ENCODE peak calls at places on chromosomes 7 and 10, in ten cellular contexts. One of them, this sample, is unnamed.

GRCh38 chr7:131924857-131925256 is 368.4 kb upstream of the PODXL start:
- DNase-seq in GM04503: no peak
- DNase-seq in coronary artery: no peak
- DNase-seq in cardiac fibroblast: no peak
- DNase-seq in NCI-H1417: no peak
- DNase-seq in COLO829: no peak
- DNase-seq in activated CD4-positive, alpha-beta T cell treated with anti-CD3 and anti-CD28 coated beads, Interleukin-2, amount 50 U/mL, for 1 hour: no peak
- DNase-seq in germinal center: no peak
- DNase-seq in glutamatergic neuron: no peak
- DNase-seq in fibroblast of lung: no peak
- DNase-seq in this sample: no peak

GRCh38 chr10:24947304-24948097 is 4.9 kb downstream of the PRTFDC1 start:
- DNase-seq in COLO829: peak
- DNase-seq in GM04503: no peak
- DNase-seq in glutamatergic neuron: no peak
- DNase-seq in germinal center: no peak
- DNase-seq in activated CD4-positive, alpha-beta T cell treated with anti-CD3 and anti-CD28 coated beads, Interleukin-2, amount 50 U/mL, for 1 hour: no peak
- DNase-seq in fibroblast of lung: peak
- DNase-seq in cardiac fibroblast: peak
- DNase-seq in coronary artery: no peak
- DNase-seq in NCI-H1417: no peak
- DNase-seq in this sample: no peak

GRCh38 chr7:130959743-130960207 is 225.8 kb upstream of the KLF14 start:
- DNase-seq in cardiac fibroblast: peak
- DNase-seq in NCI-H1417: no peak
- DNase-seq in GM04503: peak
- DNase-seq in germinal center: no peak
- DNase-seq in activated CD4-positive, alpha-beta T cell treated with anti-CD3 and anti-CD28 coated beads, Interleukin-2, amount 50 U/mL, for 1 hour: no peak
- DNase-seq in fibroblast of lung: peak
- DNase-seq in COLO829: peak
- DNase-seq in glutamatergic neuron: no peak
- DNase-seq in coronary artery: no peak
- DNase-seq in this sample: no peak

GRCh38 chr7:45921699-45922519 is 837 bp upstream of the IGFBP3 start:
- DNase-seq in GM04503: no peak
- DNase-seq in glutamatergic neuron: peak
- DNase-seq in germinal center: no peak
- DNase-seq in NCI-H1417: no peak
- DNase-seq in coronary artery: no peak
- DNase-seq in fibroblast of lung: peak
- DNase-seq in COLO829: peak
- DNase-seq in activated CD4-positive, alpha-beta T cell treated with anti-CD3 and anti-CD28 coated beads, Interleukin-2, amount 50 U/mL, for 1 hour: no peak
- DNase-seq in cardiac fibroblast: peak
- DNase-seq in this sample: peak

GRCh38 chr10:14844948-14845347 is 6.8 kb downstream of the HSPA14 start:
- DNase-seq in glutamatergic neuron: no peak
- DNase-seq in activated CD4-positive, alpha-beta T cell treated with anti-CD3 and anti-CD28 coated beads, Interleukin-2, amount 50 U/mL, for 1 hour: no peak
- DNase-seq in coronary artery: no peak
- DNase-seq in germinal center: no peak
- DNase-seq in cardiac fibroblast: no peak
- DNase-seq in GM04503: no peak
- DNase-seq in COLO829: no peak
- DNase-seq in fibroblast of lung: no peak
- DNase-seq in NCI-H1417: no peak
- DNase-seq in this sample: no peak

GRCh38 chr7:108066486-108066885 is 63.5 kb upstream of the LAMB1 start:
- DNase-seq in fibroblast of lung: no peak
- DNase-seq in coronary artery: no peak
- DNase-seq in glutamatergic neuron: no peak
- DNase-seq in germinal center: no peak
- DNase-seq in COLO829: no peak
- DNase-seq in GM04503: no peak
- DNase-seq in NCI-H1417: no peak
- DNase-seq in cardiac fibroblast: no peak
- DNase-seq in activated CD4-positive, alpha-beta T cell treated with anti-CD3 and anti-CD28 coated beads, Interleukin-2, amount 50 U/mL, for 1 hour: no peak
- DNase-seq in this sample: no peak

GRCh38 chr10:61452655-61453641 is at the start of gene TMEM26:
- DNase-seq in COLO829: no peak
- DNase-seq in NCI-H1417: no peak
- DNase-seq in coronary artery: no peak
- DNase-seq in fibroblast of lung: peak
- DNase-seq in cardiac fibroblast: peak
- DNase-seq in GM04503: no peak
- DNase-seq in glutamatergic neuron: peak
- DNase-seq in activated CD4-positive, alpha-beta T cell treated with anti-CD3 and anti-CD28 coated beads, Interleukin-2, amount 50 U/mL, for 1 hour: no peak
- DNase-seq in germinal center: no peak
- DNase-seq in this sample: peak

GRCh38 chr7:86745019-86745745 is 101.5 kb downstream of the GRM3 start:
- DNase-seq in cardiac fibroblast: no peak
- DNase-seq in activated CD4-positive, alpha-beta T cell treated with anti-CD3 and anti-CD28 coated beads, Interleukin-2, amount 50 U/mL, for 1 hour: no peak
- DNase-seq in NCI-H1417: no peak
- DNase-seq in GM04503: no peak
- DNase-seq in COLO829: no peak
- DNase-seq in germinal center: no peak
- DNase-seq in glutamatergic neuron: no peak
- DNase-seq in fibroblast of lung: no peak
- DNase-seq in coronary artery: no peak
- DNase-seq in this sample: peak

GRCh38 chr7:45978010-45978681 is 57.1 kb upstream of the IGFBP3 start:
- DNase-seq in cardiac fibroblast: peak
- DNase-seq in coronary artery: peak
- DNase-seq in NCI-H1417: no peak
- DNase-seq in activated CD4-positive, alpha-beta T cell treated with anti-CD3 and anti-CD28 coated beads, Interleukin-2, amount 50 U/mL, for 1 hour: no peak
- DNase-seq in COLO829: peak
- DNase-seq in fibroblast of lung: peak
- DNase-seq in glutamatergic neuron: no peak
- DNase-seq in GM04503: peak
- DNase-seq in germinal center: no peak
- DNase-seq in this sample: peak

GRCh38 chr7:116957874-116958273 is 4.6 kb downstream of the ST7 start:
- DNase-seq in germinal center: no peak
- DNase-seq in GM04503: no peak
- DNase-seq in cardiac fibroblast: no peak
- DNase-seq in coronary artery: no peak
- DNase-seq in COLO829: no peak
- DNase-seq in glutamatergic neuron: no peak
- DNase-seq in fibroblast of lung: no peak
- DNase-seq in NCI-H1417: no peak
- DNase-seq in activated CD4-positive, alpha-beta T cell treated with anti-CD3 and anti-CD28 coated beads, Interleukin-2, amount 50 U/mL, for 1 hour: no peak
- DNase-seq in this sample: no peak

GRCh38 chr7:521221-522070 is 1.8 kb upstream of the PDGFA start:
- DNase-seq in coronary artery: peak
- DNase-seq in cardiac fibroblast: peak
- DNase-seq in GM04503: no peak
- DNase-seq in germinal center: peak
- DNase-seq in COLO829: no peak
- DNase-seq in glutamatergic neuron: peak
- DNase-seq in fibroblast of lung: no peak
- DNase-seq in NCI-H1417: no peak
- DNase-seq in activated CD4-positive, alpha-beta T cell treated with anti-CD3 and anti-CD28 coated beads, Interleukin-2, amount 50 U/mL, for 1 hour: no peak
- DNase-seq in this sample: peak

GRCh38 chr10:107653832-107654287 is 489.4 kb upstream of the SORCS1 start:
- DNase-seq in NCI-H1417: no peak
- DNase-seq in coronary artery: no peak
- DNase-seq in activated CD4-positive, alpha-beta T cell treated with anti-CD3 and anti-CD28 coated beads, Interleukin-2, amount 50 U/mL, for 1 hour: no peak
- DNase-seq in cardiac fibroblast: peak
- DNase-seq in glutamatergic neuron: no peak
- DNase-seq in germinal center: no peak
- DNase-seq in COLO829: peak
- DNase-seq in fibroblast of lung: peak
- DNase-seq in GM04503: peak
- DNase-seq in this sample: peak

GRCh38 chr7:145698526-145699262 is 417.9 kb upstream of the CNTNAP2 start:
- DNase-seq in activated CD4-positive, alpha-beta T cell treated with anti-CD3 and anti-CD28 coated beads, Interleukin-2, amount 50 U/mL, for 1 hour: no peak
- DNase-seq in COLO829: peak
- DNase-seq in GM04503: no peak
- DNase-seq in coronary artery: no peak
- DNase-seq in NCI-H1417: no peak
- DNase-seq in fibroblast of lung: no peak
- DNase-seq in germinal center: no peak
- DNase-seq in glutamatergic neuron: no peak
- DNase-seq in cardiac fibroblast: no peak
- DNase-seq in this sample: no peak

GRCh38 chr10:93074597-93075368 is 1.1 kb downstream of the CYP26A1 start:
- DNase-seq in cardiac fibroblast: no peak
- DNase-seq in GM04503: no peak
- DNase-seq in coronary artery: peak
- DNase-seq in NCI-H1417: no peak
- DNase-seq in glutamatergic neuron: peak
- DNase-seq in activated CD4-positive, alpha-beta T cell treated with anti-CD3 and anti-CD28 coated beads, Interleukin-2, amount 50 U/mL, for 1 hour: no peak
- DNase-seq in COLO829: no peak
- DNase-seq in fibroblast of lung: no peak
- DNase-seq in germinal center: no peak
- DNase-seq in this sample: peak

GRCh38 chr7:109213081-109213480 is 643.4 kb downstream of the DNAJB9 start:
- DNase-seq in glutamatergic neuron: peak
- DNase-seq in NCI-H1417: no peak
- DNase-seq in fibroblast of lung: no peak
- DNase-seq in coronary artery: no peak
- DNase-seq in cardiac fibroblast: no peak
- DNase-seq in germinal center: no peak
- DNase-seq in COLO829: no peak
- DNase-seq in activated CD4-positive, alpha-beta T cell treated with anti-CD3 and anti-CD28 coated beads, Interleukin-2, amount 50 U/mL, for 1 hour: no peak
- DNase-seq in GM04503: no peak
- DNase-seq in this sample: no peak

GRCh38 chr7:150909192-150909591 is 56.9 kb downstream of the AOC1 start:
- DNase-seq in NCI-H1417: no peak
- DNase-seq in germinal center: no peak
- DNase-seq in fibroblast of lung: no peak
- DNase-seq in glutamatergic neuron: no peak
- DNase-seq in COLO829: no peak
- DNase-seq in cardiac fibroblast: no peak
- DNase-seq in activated CD4-positive, alpha-beta T cell treated with anti-CD3 and anti-CD28 coated beads, Interleukin-2, amount 50 U/mL, for 1 hour: no peak
- DNase-seq in GM04503: no peak
- DNase-seq in coronary artery: no peak
- DNase-seq in this sample: no peak

GRCh38 chr10:78224602-78225001 is 190.9 kb downstream of the RPS24 start:
- DNase-seq in activated CD4-positive, alpha-beta T cell treated with anti-CD3 and anti-CD28 coated beads, Interleukin-2, amount 50 U/mL, for 1 hour: no peak
- DNase-seq in cardiac fibroblast: no peak
- DNase-seq in coronary artery: no peak
- DNase-seq in NCI-H1417: no peak
- DNase-seq in fibroblast of lung: no peak
- DNase-seq in germinal center: no peak
- DNase-seq in COLO829: no peak
- DNase-seq in GM04503: no peak
- DNase-seq in glutamatergic neuron: no peak
- DNase-seq in this sample: no peak

GRCh38 chr10:17607060-17607459 is 10.1 kb downstream of the HACD1 start:
- DNase-seq in fibroblast of lung: no peak
- DNase-seq in cardiac fibroblast: no peak
- DNase-seq in NCI-H1417: no peak
- DNase-seq in coronary artery: no peak
- DNase-seq in GM04503: no peak
- DNase-seq in activated CD4-positive, alpha-beta T cell treated with anti-CD3 and anti-CD28 coated beads, Interleukin-2, amount 50 U/mL, for 1 hour: no peak
- DNase-seq in germinal center: no peak
- DNase-seq in COLO829: no peak
- DNase-seq in glutamatergic neuron: no peak
- DNase-seq in this sample: no peak

GRCh38 chr7:142668495-142668894 is 80.8 kb upstream of the PRSS1 start:
- DNase-seq in fibroblast of lung: no peak
- DNase-seq in glutamatergic neuron: no peak
- DNase-seq in NCI-H1417: no peak
- DNase-seq in GM04503: no peak
- DNase-seq in cardiac fibroblast: no peak
- DNase-seq in germinal center: peak
- DNase-seq in activated CD4-positive, alpha-beta T cell treated with anti-CD3 and anti-CD28 coated beads, Interleukin-2, amount 50 U/mL, for 1 hour: no peak
- DNase-seq in COLO829: no peak
- DNase-seq in coronary artery: no peak
- DNase-seq in this sample: no peak

GRCh38 chr7:68573271-68574000 is 1024.8 kb upstream of the AUTS2 start:
- DNase-seq in cardiac fibroblast: no peak
- DNase-seq in fibroblast of lung: no peak
- DNase-seq in glutamatergic neuron: no peak
- DNase-seq in NCI-H1417: peak
- DNase-seq in germinal center: no peak
- DNase-seq in coronary artery: no peak
- DNase-seq in COLO829: no peak
- DNase-seq in GM04503: no peak
- DNase-seq in activated CD4-positive, alpha-beta T cell treated with anti-CD3 and anti-CD28 coated beads, Interleukin-2, amount 50 U/mL, for 1 hour: no peak
- DNase-seq in this sample: no peak

GRCh38 chr7:28419717-28420116 is 7.4 kb downstream of the CREB5 start:
- DNase-seq in cardiac fibroblast: peak
- DNase-seq in germinal center: no peak
- DNase-seq in fibroblast of lung: peak
- DNase-seq in COLO829: no peak
- DNase-seq in GM04503: peak
- DNase-seq in activated CD4-positive, alpha-beta T cell treated with anti-CD3 and anti-CD28 coated beads, Interleukin-2, amount 50 U/mL, for 1 hour: no peak
- DNase-seq in coronary artery: no peak
- DNase-seq in glutamatergic neuron: no peak
- DNase-seq in NCI-H1417: no peak
- DNase-seq in this sample: no peak

GRCh38 chr10:129307141-129307540 is 159.9 kb upstream of the MGMT start:
- DNase-seq in glutamatergic neuron: no peak
- DNase-seq in NCI-H1417: no peak
- DNase-seq in germinal center: no peak
- DNase-seq in activated CD4-positive, alpha-beta T cell treated with anti-CD3 and anti-CD28 coated beads, Interleukin-2, amount 50 U/mL, for 1 hour: no peak
- DNase-seq in COLO829: no peak
- DNase-seq in GM04503: no peak
- DNase-seq in cardiac fibroblast: peak
- DNase-seq in coronary artery: no peak
- DNase-seq in fibroblast of lung: no peak
- DNase-seq in this sample: no peak

GRCh38 chr7:138186951-138187351 is 110.7 kb downstream of the AKR1D1 start:
- DNase-seq in COLO829: peak
- DNase-seq in coronary artery: no peak
- DNase-seq in GM04503: peak
- DNase-seq in activated CD4-positive, alpha-beta T cell treated with anti-CD3 and anti-CD28 coated beads, Interleukin-2, amount 50 U/mL, for 1 hour: no peak
- DNase-seq in glutamatergic neuron: no peak
- DNase-seq in NCI-H1417: no peak
- DNase-seq in fibroblast of lung: no peak
- DNase-seq in germinal center: no peak
- DNase-seq in cardiac fibroblast: peak
- DNase-seq in this sample: no peak

GRCh38 chr7:116213361-116214155 is 3.2 kb downstream of the TES start:
- DNase-seq in glutamatergic neuron: no peak
- DNase-seq in germinal center: no peak
- DNase-seq in fibroblast of lung: peak
- DNase-seq in GM04503: peak
- DNase-seq in coronary artery: no peak
- DNase-seq in activated CD4-positive, alpha-beta T cell treated with anti-CD3 and anti-CD28 coated beads, Interleukin-2, amount 50 U/mL, for 1 hour: no peak
- DNase-seq in NCI-H1417: no peak
- DNase-seq in cardiac fibroblast: peak
- DNase-seq in COLO829: peak
- DNase-seq in this sample: no peak

GRCh38 chr7:66356277-66356721 is 151.2 kb downstream of the TPST1 start:
- DNase-seq in glutamatergic neuron: no peak
- DNase-seq in NCI-H1417: no peak
- DNase-seq in COLO829: peak
- DNase-seq in GM04503: no peak
- DNase-seq in activated CD4-positive, alpha-beta T cell treated with anti-CD3 and anti-CD28 coated beads, Interleukin-2, amount 50 U/mL, for 1 hour: no peak
- DNase-seq in coronary artery: no peak
- DNase-seq in fibroblast of lung: peak
- DNase-seq in germinal center: no peak
- DNase-seq in cardiac fibroblast: peak
- DNase-seq in this sample: no peak

GRCh38 chr10:98208925-98209324 is 59.1 kb downstream of the LOXL4 start:
- DNase-seq in coronary artery: no peak
- DNase-seq in COLO829: no peak
- DNase-seq in germinal center: no peak
- DNase-seq in glutamatergic neuron: no peak
- DNase-seq in NCI-H1417: no peak
- DNase-seq in activated CD4-positive, alpha-beta T cell treated with anti-CD3 and anti-CD28 coated beads, Interleukin-2, amount 50 U/mL, for 1 hour: no peak
- DNase-seq in fibroblast of lung: no peak
- DNase-seq in cardiac fibroblast: no peak
- DNase-seq in GM04503: no peak
- DNase-seq in this sample: no peak

GRCh38 chr7:4943297-4943696 is 15.7 kb downstream of the MMD2 start:
- DNase-seq in cardiac fibroblast: no peak
- DNase-seq in coronary artery: no peak
- DNase-seq in NCI-H1417: no peak
- DNase-seq in GM04503: no peak
- DNase-seq in fibroblast of lung: no peak
- DNase-seq in germinal center: no peak
- DNase-seq in glutamatergic neuron: no peak
- DNase-seq in COLO829: no peak
- DNase-seq in activated CD4-positive, alpha-beta T cell treated with anti-CD3 and anti-CD28 coated beads, Interleukin-2, amount 50 U/mL, for 1 hour: no peak
- DNase-seq in this sample: no peak

GRCh38 chr10:43251664-43252165 is 15.2 kb downstream of the RASGEF1A start:
- DNase-seq in germinal center: no peak
- DNase-seq in fibroblast of lung: no peak
- DNase-seq in cardiac fibroblast: no peak
- DNase-seq in COLO829: no peak
- DNase-seq in GM04503: no peak
- DNase-seq in glutamatergic neuron: no peak
- DNase-seq in NCI-H1417: no peak
- DNase-seq in coronary artery: peak
- DNase-seq in activated CD4-positive, alpha-beta T cell treated with anti-CD3 and anti-CD28 coated beads, Interleukin-2, amount 50 U/mL, for 1 hour: no peak
- DNase-seq in this sample: peak

This sample was measured in mucosa of gallbladder.